ENCODE peak calls at places on chromosomes 16 and 17, in five cellular contexts. G, A, Y, B and V are unnamed samples.

GRCh38 chr16:9004183-9004582 is 40.5 kb upstream of the USP7 start:
- DNase-seq in G (no peak), A (no peak), Y (no peak), B (no peak), V (no peak)

GRCh38 chr17:8941980-8942617 is 23.4 kb downstream of the PIK3R5 start:
- DNase-seq in G (peak; percentile 63), A (no peak), Y (no peak), B (no peak), V (no peak)

GRCh38 chr16:87918866-87919680 is 17.3 kb downstream of the CA5A start:
- DNase-seq in G (peak; percentile 79), A (no peak), Y (no peak), B (peak; percentile 59), V (no peak)

GRCh38 chr16:671353-672131 is 3.6 kb downstream of the RHOT2 start:
- DNase-seq in G (no peak), A (no peak), Y (no peak), B (no peak), V (no peak)

GRCh38 chr17:45873728-45874127 is 20.6 kb upstream of the MAPT start:
- DNase-seq in G (no peak), A (no peak), Y (no peak), B (no peak), V (no peak)

GRCh38 chr17:29158515-29159275 is 21.5 kb downstream of the MYO18A start:
- DNase-seq in G (no peak), A (peak; percentile 63), Y (no peak), B (no peak), V (no peak)

GRCh38 chr17:57186231-57187019 is 69.9 kb upstream of the MSI2 start:
- DNase-seq in G (no peak), A (no peak), Y (no peak), B (no peak), V (no peak)

GRCh38 chr17:75507712-75508111 is 7.6 kb downstream of the CASKIN2 start:
- DNase-seq in G (no peak), A (no peak), Y (no peak), B (no peak), V (no peak)

GRCh38 chr17:51912939-51913338 is 245.6 kb downstream of the CA10 start:
- DNase-seq in G (no peak), A (no peak), Y (no peak), B (no peak), V (no peak)

GRCh38 chr16:17471745-17472075 is 950 bp upstream of the XYLT1 start:
- DNase-seq in G (no peak), A (no peak), Y (no peak), B (no peak), V (no peak)

GRCh38 chr16:57862698-57863433 is 60.6 kb upstream of the KIFC3 start:
- DNase-seq in G (no peak), A (no peak), Y (no peak), B (no peak), V (peak; percentile 83)

GRCh38 chr16:49589721-49590120 is 216.1 kb downstream of the C16orf78 start:
- DNase-seq in G (no peak), A (no peak), Y (no peak), B (peak; percentile 8), V (peak; percentile 13)

GRCh38 chr16:64253114-64253513 is 868.7 kb downstream of the CDH11 start:
- DNase-seq in G (no peak), A (no peak), Y (no peak), B (no peak), V (no peak)

GRCh38 chr17:2819921-2820501 is 23.8 kb downstream of the RAP1GAP2 start:
- DNase-seq in G (no peak), A (no peak), Y (no peak), B (no peak), V (no peak)

GRCh38 chr17:2815781-2816185 is 19.5 kb downstream of the RAP1GAP2 start:
- DNase-seq in G (no peak), A (peak; percentile 30), Y (no peak), B (no peak), V (no peak)

GRCh38 chr17:2816688-2817087 is 20.4 kb downstream of the RAP1GAP2 start:
- DNase-seq in G (no peak), A (no peak), Y (no peak), B (no peak), V (no peak)

GRCh38 chr17:2814049-2814448 is 17.8 kb downstream of the RAP1GAP2 start:
- DNase-seq in G (no peak), A (no peak), Y (no peak), B (no peak), V (no peak)

DNA sequence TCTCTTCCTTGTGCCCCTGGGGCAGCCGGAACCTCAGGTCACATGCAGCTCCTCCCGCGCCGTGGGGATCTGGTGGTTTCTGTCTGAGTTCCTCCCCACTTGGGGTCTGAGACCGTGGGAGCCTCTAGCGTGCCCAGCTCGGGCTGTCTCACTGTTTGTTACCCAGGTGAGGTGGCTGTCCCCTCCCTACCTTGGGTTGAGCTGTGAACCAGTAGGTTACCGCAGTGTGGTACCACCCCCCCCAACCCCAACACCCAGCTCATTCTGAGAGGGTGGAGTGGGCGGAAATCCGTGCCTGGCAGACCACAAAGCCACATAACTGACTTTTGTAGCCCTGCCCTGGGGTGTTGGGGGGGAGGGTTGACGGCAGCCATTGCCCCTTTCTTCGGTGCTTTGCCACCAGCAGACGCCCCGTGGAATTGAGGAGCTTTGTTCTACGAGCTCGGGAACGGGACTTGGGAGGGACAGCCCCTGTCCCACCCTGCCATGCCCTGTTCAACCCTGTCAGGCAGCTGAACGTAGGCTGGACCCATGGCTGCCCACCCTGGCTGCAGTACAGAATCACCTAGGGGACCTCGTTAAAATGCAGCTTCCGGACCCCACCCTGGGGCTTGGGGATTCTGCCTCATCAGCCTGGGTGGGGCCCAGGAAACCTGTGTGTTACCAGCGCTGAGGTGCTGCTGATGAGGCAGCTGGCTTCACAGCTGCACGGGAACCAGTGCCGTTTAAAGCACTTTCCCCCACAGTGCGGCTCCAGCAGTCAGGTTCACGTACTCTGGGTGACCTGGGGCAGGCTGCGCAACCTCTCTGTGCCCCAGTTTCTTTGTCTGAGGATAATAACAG is 18.5 kb downstream of the RAP1GAP2 start:
- DNase-seq in G (no peak), A (no peak), Y (no peak), B (peak; percentile 28), V (no peak)
- H3K4me3 ChIP-seq in G (no peak overlapping the region), A (no peak overlapping the region), Y (no peak overlapping the region), B (no peak overlapping the region), V (peak overlapping the region; percentile 13)

GRCh38 chr16:56862776-56863175 is 2.2 kb upstream of the SLC12A3 start:
- DNase-seq in G (peak; percentile 7), A (no peak), Y (no peak), B (no peak), V (peak; percentile 45)
- H3K4me1 ChIP-seq in G (peaks cover 7% of the 10 kb centered on the region), A (peaks cover 38% of the 10 kb centered on the region), Y (peaks cover 4% of the 10 kb centered on the region), B (no peaks in the 10 kb centered on the region), V (peaks cover 22% of the 10 kb centered on the region)

DNA sequence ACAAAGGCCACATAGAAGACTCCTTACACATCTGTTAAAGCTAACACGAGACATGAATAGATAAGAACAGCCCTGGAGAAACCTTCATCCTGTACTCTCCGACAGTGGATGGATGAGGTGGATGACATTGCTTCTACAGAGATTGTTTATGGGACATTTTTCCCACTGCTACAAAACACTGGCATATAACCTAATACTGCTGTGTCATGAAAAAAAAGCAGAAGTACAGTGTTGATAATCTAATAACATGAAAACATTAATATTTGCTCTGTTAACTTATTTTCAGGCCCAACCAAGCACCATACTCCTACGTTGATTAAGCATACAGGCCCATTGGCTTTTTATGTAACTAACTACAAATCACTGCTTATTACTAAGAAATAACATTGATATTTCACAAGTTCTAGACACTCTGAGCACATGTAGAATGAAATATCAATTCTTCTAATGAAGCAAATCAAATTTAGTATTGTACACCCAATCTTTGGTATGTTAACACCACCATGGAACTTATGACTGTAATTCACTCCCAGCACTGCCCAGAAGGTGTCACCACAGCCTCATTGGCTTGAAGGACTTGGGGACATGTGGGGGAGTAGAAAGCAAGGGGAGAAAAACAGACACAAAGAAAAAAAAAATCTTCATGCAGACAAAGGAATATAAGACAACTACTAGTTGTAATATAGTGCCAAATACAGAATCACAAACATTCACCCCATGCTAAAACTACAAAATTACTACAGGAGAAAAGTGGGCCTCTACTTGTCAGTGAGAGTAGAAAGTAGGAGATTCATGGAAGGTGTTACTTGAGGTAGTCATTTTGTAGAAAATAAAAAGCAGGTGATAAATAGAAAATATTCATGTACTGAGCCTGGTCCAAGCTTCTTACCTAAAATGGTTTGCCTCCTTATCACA is 330.0 kb upstream of the PMFBP1 start:
- DNase-seq in G (no peak), A (peak; percentile 51), Y (no peak), B (peak; percentile 49), V (peak; percentile 51)
- TF ChIP-seq CTCF in G (peak; percentile 84), A (peak; percentile 74), Y (peak; percentile 36), B (peak; percentile 73), V (peak; percentile 9)

DNA sequence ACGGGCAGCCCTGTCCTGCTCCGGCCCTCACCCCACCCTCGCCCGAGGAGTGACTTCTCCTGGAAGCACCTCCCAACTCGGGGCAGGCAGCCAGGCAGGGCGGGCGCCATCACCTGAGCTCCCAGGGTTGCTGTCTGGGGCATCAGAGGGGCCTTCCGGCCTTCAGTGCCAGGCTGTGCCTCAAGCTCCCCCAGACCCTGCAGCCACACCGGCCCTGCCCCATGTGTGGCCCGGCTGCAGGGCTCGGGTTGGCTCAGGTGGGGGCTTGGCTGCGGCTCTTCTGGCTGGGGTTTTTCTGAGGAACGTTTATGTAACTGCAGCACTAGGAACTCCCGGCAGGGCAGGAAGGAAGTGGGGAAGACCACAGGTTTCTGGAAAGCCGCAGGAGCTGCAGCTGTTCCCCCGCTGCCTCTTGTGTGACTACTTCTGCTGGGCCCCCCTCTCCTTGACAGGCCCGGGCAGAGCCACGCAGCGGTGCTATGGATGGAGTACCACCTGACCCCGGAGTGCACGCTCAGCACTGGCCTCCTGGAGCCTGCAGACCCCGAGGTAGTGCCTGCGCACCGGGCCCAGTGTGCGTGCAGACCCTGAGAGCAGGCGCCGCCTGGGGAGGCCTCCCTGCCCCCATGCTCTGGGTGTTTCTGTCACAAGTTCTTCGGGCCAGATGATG is 45.6 kb downstream of the PRMT7 start:
- DNase-seq in G (peak; percentile 63), A (no peak), Y (no peak), B (no peak), V (peak; percentile 80)
- H3K4me3 ChIP-seq in G (no peak overlapping the region), A (no peak overlapping the region), Y (no peak overlapping the region), B (no peak overlapping the region), V (peak overlapping the region; percentile 13)

DNA sequence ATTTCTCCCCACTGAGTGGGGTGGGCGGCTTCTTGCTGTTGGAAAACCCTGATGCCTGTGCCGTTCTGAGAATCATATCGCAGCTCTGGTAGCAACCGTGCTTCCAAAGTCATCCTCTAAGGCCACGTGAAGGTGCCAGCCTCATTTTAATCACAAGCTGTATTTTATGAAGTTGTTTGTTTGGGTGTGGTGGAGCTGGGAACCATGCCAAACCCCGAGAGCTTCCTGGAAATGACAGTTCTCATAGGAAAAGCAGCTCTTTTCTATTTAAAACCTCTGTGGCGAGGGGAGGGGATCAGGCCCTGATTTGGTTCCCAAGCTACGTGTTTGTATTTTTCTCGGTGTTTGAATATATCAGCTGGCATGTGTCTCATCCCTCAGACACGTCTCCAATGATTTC is 21.7 kb downstream of the KNOP1 start:
- DNase-seq in G (peak; percentile 83), A (peak; percentile 75), Y (peak; percentile 4), B (peak; percentile 86), V (peak; percentile 89)
- H3K4me1 ChIP-seq in G (peaks cover 60% of the 10 kb centered on the region), A (peaks cover 42% of the 10 kb centered on the region), Y (peaks cover 56% of the 10 kb centered on the region), B (peaks cover 26% of the 10 kb centered on the region), V (peaks cover 10% of the 10 kb centered on the region)

GRCh38 chr16:68825427-68825826 is 17.9 kb upstream of the TANGO6 start:
- DNase-seq in G (no peak), A (no peak), Y (no peak), B (no peak), V (no peak)
- TF ChIP-seq CTCF in G (no peak), A (peak; percentile 5), Y (no peak), B (no peak), V (no peak)

DNA sequence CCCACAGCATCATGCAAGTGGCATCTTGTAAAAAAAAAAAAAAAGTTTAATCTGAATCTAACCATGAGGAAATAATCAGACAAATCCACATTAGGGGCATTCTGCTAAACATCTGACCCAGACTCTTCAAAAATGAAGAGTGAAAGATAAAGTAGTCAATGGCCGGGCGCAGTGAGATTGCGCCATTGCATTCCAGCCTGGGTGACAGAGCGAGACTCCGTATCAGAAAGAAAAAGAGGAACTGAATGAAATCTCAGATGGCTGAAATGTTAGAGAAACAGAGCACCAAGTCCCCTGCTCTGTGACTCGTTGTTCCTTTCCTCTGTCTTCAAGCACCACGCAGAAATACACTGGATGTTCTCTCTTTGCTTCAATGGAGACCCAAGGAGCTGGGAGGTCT is 12.7 kb upstream of the RNF135 start:
- DNase-seq in G (peak; percentile 70), A (no peak), Y (no peak), B (no peak), V (peak; percentile 60)
- H3K4me3 ChIP-seq in G (no peak overlapping the region), A (no peak overlapping the region), Y (no peak overlapping the region), B (no peak overlapping the region), V (no peak overlapping the region)